ENCODE peak calls at places on chromosomes 4 and X, in six cellular contexts. One of them, this sample, is unnamed.

GRCh38 chrX:106467943-106468342 is 143.8 kb upstream of the RADX start:
- DNase-seq in stomach: no peak
- DNase-seq in suprapubic skin: no peak
- DNase-seq in upper lobe of left lung: no peak
- DNase-seq in body of pancreas: no peak
- DNase-seq in esophagus squamous epithelium: no peak
- DNase-seq in this sample: no peak

GRCh38 chrX:150615356-150615755 is 46.9 kb downstream of the MTM1 start:
- DNase-seq in stomach: no peak
- DNase-seq in suprapubic skin: no peak
- DNase-seq in upper lobe of left lung: no peak
- DNase-seq in body of pancreas: no peak
- DNase-seq in esophagus squamous epithelium: no peak
- DNase-seq in this sample: no peak

GRCh38 chrX:15350329-15350996 is 15.1 kb upstream of the PIGA start:
- DNase-seq in stomach: no peak
- DNase-seq in suprapubic skin: no peak
- DNase-seq in upper lobe of left lung: no peak
- DNase-seq in body of pancreas: no peak
- DNase-seq in esophagus squamous epithelium: no peak
- DNase-seq in this sample: no peak

GRCh38 chrX:49268702-49269009 is 937 bp upstream of the PPP1R3F start:
- DNase-seq in stomach: no peak
- DNase-seq in suprapubic skin: no peak
- DNase-seq in upper lobe of left lung: no peak
- DNase-seq in body of pancreas: no peak
- DNase-seq in esophagus squamous epithelium: no peak
- DNase-seq in this sample: no peak

GRCh38 chr4:139599594-139600374 is 43.8 kb upstream of the SETD7 start:
- DNase-seq in stomach: no peak
- DNase-seq in suprapubic skin: no peak
- DNase-seq in upper lobe of left lung: no peak
- DNase-seq in body of pancreas: no peak
- DNase-seq in esophagus squamous epithelium: no peak
- DNase-seq in this sample: no peak

GRCh38 chrX:105651052-105651451 is 171.3 kb upstream of the NRK start:
- DNase-seq in stomach: no peak
- DNase-seq in suprapubic skin: no peak
- DNase-seq in upper lobe of left lung: no peak
- DNase-seq in body of pancreas: no peak
- DNase-seq in esophagus squamous epithelium: no peak
- DNase-seq in this sample: no peak

GRCh38 chrX:23552289-23552688 is 115.0 kb upstream of the PRDX4 start:
- DNase-seq in stomach: no peak
- DNase-seq in suprapubic skin: no peak
- DNase-seq in upper lobe of left lung: no peak
- DNase-seq in body of pancreas: no peak
- DNase-seq in esophagus squamous epithelium: no peak
- DNase-seq in this sample: no peak

GRCh38 chr4:75724867-75725724 is 719 bp downstream of the USO1 start:
- DNase-seq in stomach: peak
- DNase-seq in suprapubic skin: peak
- DNase-seq in upper lobe of left lung: peak
- DNase-seq in body of pancreas: peak
- DNase-seq in esophagus squamous epithelium: peak
- DNase-seq in this sample: peak

GRCh38 chrX:100819534-100819836 is 706 bp upstream of the CSTF2 start:
- DNase-seq in stomach: no peak
- DNase-seq in suprapubic skin: no peak
- DNase-seq in upper lobe of left lung: no peak
- DNase-seq in body of pancreas: no peak
- DNase-seq in esophagus squamous epithelium: no peak
- DNase-seq in this sample: no peak

GRCh38 chrX:100817340-100817739 is 2.9 kb upstream of the CSTF2 start:
- DNase-seq in stomach: no peak
- DNase-seq in suprapubic skin: no peak
- DNase-seq in upper lobe of left lung: no peak
- DNase-seq in body of pancreas: no peak
- DNase-seq in esophagus squamous epithelium: no peak
- DNase-seq in this sample: no peak

DNA sequence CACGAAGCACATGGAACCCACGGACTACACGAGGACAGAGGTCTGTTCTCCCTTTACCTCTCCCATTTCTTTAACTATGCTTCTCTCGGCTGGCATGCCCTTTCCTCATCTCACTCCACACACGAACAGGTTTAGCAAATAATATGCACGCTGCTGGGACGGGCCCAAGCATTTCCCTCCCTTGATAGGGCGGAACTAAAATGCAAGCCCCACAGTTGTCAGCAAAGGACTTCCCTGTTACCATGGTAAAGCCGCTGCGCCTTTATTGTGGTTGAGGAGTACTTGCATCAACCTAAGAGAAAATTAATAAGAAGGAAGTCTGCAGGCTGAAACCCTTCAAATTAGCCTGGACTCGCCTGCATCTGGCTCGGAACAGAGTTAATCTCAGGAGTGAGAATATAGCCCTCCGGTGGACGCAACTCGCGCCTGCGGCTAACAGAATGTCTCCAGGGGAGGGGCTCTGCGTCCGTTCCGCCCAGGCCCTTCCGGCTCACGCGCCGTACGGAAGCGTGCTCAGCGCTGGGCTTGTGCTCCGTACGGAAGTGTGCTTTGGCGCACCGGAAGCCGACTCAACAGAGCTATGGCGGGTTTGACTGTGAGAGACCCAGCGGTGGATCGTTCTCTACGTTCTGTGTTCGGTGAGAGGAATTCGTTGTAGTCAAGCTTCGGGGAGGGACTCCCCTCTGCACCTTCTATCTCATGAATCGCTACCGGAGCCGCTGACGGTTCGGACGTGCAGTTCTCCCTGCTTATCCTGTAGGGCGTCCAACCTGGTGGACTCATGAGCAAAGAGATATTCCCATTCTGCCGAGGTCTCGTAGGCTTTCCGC is at the start of gene CSTF2:
- DNase-seq in stomach: peak
- DNase-seq in suprapubic skin: peak
- DNase-seq in upper lobe of left lung: peak
- DNase-seq in body of pancreas: peak
- DNase-seq in esophagus squamous epithelium: peak
- DNase-seq in this sample: peak
- TF ChIP-seq POLR2A in stomach: no peak
- TF ChIP-seq POLR2A in suprapubic skin: no peak
- TF ChIP-seq POLR2A in upper lobe of left lung: peak
- TF ChIP-seq POLR2A in body of pancreas: peak
- TF ChIP-seq POLR2A in esophagus squamous epithelium: no peak
- TF ChIP-seq POLR2A in this sample: no peak

DNA sequence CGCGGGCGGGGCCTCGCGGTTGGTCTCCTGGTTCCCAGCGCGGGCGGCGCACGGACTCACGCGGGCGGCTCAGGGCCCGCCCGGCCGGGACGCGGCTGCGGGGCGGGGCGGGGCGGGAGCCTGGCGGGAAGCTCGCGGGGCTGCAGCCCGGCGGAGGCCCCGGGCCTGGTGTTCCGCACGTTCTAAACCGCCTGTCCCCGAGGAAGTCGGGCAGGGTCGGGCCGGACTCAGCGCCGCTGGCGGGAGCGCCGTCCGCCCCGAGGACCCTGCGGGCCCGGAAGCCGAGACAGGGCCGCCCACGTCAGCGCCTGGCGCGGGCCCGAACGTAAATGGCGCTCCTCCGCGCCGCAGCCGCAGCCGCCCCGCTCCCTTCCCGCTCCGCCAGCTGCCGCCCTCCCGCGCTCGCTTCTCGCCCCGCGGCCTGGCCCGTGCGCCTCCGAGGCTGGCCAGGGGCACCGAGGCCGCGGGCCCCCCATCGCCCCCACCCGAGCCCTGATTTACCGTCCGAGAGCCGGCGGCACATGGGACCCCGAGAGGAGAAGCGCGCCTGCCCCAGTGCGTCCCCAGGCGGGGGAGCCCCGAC is 309 bp upstream of the CTBP1 start:
- DNase-seq in stomach: peak
- DNase-seq in suprapubic skin: peak
- DNase-seq in upper lobe of left lung: peak
- DNase-seq in body of pancreas: peak
- DNase-seq in esophagus squamous epithelium: no peak
- DNase-seq in this sample: peak
- TF ChIP-seq POLR2A in stomach: no peak
- TF ChIP-seq POLR2A in suprapubic skin: no peak
- TF ChIP-seq POLR2A in upper lobe of left lung: peak
- TF ChIP-seq POLR2A in body of pancreas: peak
- TF ChIP-seq POLR2A in esophagus squamous epithelium: no peak
- TF ChIP-seq POLR2A in this sample: peak

GRCh38 chrX:40108959-40109287 is 11.2 kb upstream of the BCOR start:
- DNase-seq in stomach: peak
- DNase-seq in suprapubic skin: peak
- DNase-seq in upper lobe of left lung: peak
- DNase-seq in body of pancreas: peak
- DNase-seq in esophagus squamous epithelium: no peak
- DNase-seq in this sample: no peak
- TF ChIP-seq POLR2A in stomach: no peak
- TF ChIP-seq POLR2A in suprapubic skin: no peak
- TF ChIP-seq POLR2A in upper lobe of left lung: peak
- TF ChIP-seq POLR2A in body of pancreas: peak
- TF ChIP-seq POLR2A in esophagus squamous epithelium: no peak
- TF ChIP-seq POLR2A in this sample: peak

GRCh38 chr4:186695392-186695791 is 28.3 kb downstream of the FAT1 start:
- DNase-seq in stomach: no peak
- DNase-seq in suprapubic skin: no peak
- DNase-seq in upper lobe of left lung: no peak
- DNase-seq in body of pancreas: no peak
- DNase-seq in esophagus squamous epithelium: no peak
- DNase-seq in this sample: no peak
- TF ChIP-seq POLR2A in stomach: no peak
- TF ChIP-seq POLR2A in suprapubic skin: no peak
- TF ChIP-seq POLR2A in upper lobe of left lung: no peak
- TF ChIP-seq POLR2A in body of pancreas: no peak
- TF ChIP-seq POLR2A in esophagus squamous epithelium: no peak
- TF ChIP-seq POLR2A in this sample: no peak

DNA sequence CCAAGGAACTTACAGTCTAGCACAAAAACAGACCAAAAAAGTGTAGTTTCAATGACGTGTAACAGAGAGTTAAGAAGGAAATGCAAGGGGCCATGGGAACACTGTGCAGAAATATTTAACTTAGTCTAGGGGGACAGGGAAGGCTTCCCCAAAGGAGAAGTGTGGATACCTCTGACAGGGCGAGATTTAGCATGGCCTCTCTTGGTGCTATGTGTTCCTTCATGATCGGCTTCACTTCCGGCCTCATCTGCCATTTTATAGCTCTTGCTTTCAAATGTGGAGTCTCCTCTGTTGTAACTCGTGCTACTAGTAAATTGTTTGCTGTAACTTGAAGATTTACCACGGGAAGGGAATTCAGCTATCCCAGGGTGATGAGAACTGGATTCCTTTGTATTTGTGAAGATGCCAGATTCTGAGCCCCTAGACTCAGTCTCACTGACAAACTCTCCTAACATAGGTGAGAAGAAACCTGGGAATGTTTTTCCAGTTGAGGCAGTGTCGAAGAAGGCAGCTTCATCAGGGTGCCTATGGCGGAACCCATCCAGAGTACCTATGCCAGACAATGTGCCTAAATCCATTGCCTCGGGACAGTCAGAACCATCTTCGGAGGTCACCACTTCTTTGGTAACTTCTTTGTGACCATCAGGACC is 5.0 kb downstream of the FGA start:
- DNase-seq in stomach: no peak
- DNase-seq in suprapubic skin: no peak
- DNase-seq in upper lobe of left lung: no peak
- DNase-seq in body of pancreas: no peak
- DNase-seq in esophagus squamous epithelium: no peak
- DNase-seq in this sample: no peak
- TF ChIP-seq POLR2A in stomach: no peak
- TF ChIP-seq POLR2A in suprapubic skin: no peak
- TF ChIP-seq POLR2A in upper lobe of left lung: no peak
- TF ChIP-seq POLR2A in body of pancreas: no peak
- TF ChIP-seq POLR2A in esophagus squamous epithelium: no peak
- TF ChIP-seq POLR2A in this sample: no peak

GRCh38 chrX:119236599-119237525 is 777 bp downstream of the PGRMC1 start:
- DNase-seq in stomach: peak
- DNase-seq in suprapubic skin: peak
- DNase-seq in upper lobe of left lung: no peak
- DNase-seq in body of pancreas: peak
- DNase-seq in esophagus squamous epithelium: no peak
- DNase-seq in this sample: peak
- TF ChIP-seq POLR2A in stomach: no peak
- TF ChIP-seq POLR2A in suprapubic skin: no peak
- TF ChIP-seq POLR2A in upper lobe of left lung: no peak
- TF ChIP-seq POLR2A in body of pancreas: peak
- TF ChIP-seq POLR2A in esophagus squamous epithelium: no peak
- TF ChIP-seq POLR2A in this sample: no peak

GRCh38 chr4:7941111-7942018 is 1.7 kb upstream of the AFAP1 start:
- DNase-seq in stomach: no peak
- DNase-seq in suprapubic skin: no peak
- DNase-seq in upper lobe of left lung: no peak
- DNase-seq in body of pancreas: no peak
- DNase-seq in esophagus squamous epithelium: no peak
- DNase-seq in this sample: no peak

GRCh38 chr4:7938513-7939376 is 916 bp downstream of the AFAP1 start:
- DNase-seq in stomach: peak
- DNase-seq in suprapubic skin: no peak
- DNase-seq in upper lobe of left lung: peak
- DNase-seq in body of pancreas: peak
- DNase-seq in esophagus squamous epithelium: no peak
- DNase-seq in this sample: no peak

GRCh38 chr4:7942019-7942556 is 2.4 kb upstream of the AFAP1 start:
- DNase-seq in stomach: no peak
- DNase-seq in suprapubic skin: no peak
- DNase-seq in upper lobe of left lung: no peak
- DNase-seq in body of pancreas: no peak
- DNase-seq in esophagus squamous epithelium: no peak
- DNase-seq in this sample: no peak

GRCh38 chr4:7936963-7937362 is 2.7 kb downstream of the AFAP1 start:
- DNase-seq in stomach: no peak
- DNase-seq in suprapubic skin: no peak
- DNase-seq in upper lobe of left lung: no peak
- DNase-seq in body of pancreas: no peak
- DNase-seq in esophagus squamous epithelium: no peak
- DNase-seq in this sample: no peak

GRCh38 chr4:7939377-7940108 is at the start of gene AFAP1:
- DNase-seq in stomach: peak
- DNase-seq in suprapubic skin: peak
- DNase-seq in upper lobe of left lung: peak
- DNase-seq in body of pancreas: peak
- DNase-seq in esophagus squamous epithelium: no peak
- DNase-seq in this sample: peak
- TF ChIP-seq POLR2A in stomach: no peak
- TF ChIP-seq POLR2A in suprapubic skin: peak
- TF ChIP-seq POLR2A in upper lobe of left lung: peak
- TF ChIP-seq POLR2A in body of pancreas: peak
- TF ChIP-seq POLR2A in esophagus squamous epithelium: no peak
- TF ChIP-seq POLR2A in this sample: peak

This sample was measured in tibial nerve.